ENCODE peak calls at places on chromosomes 7 and 10, in nine cellular contexts. T is GM23338, W is hepatocyte, L is PC-3, S is GM23248, Y is SK-N-SH, I is PC-9, E is MM.1S, U is HCT116. R is an unnamed sample. For H3K9me2 and H3K27me3, the result is how much of the 10 kb centered on the place peaks cover.

GRCh38 chr10:69807122-69807521 is 5.4 kb downstream of the COL13A1 start:
- DNase-seq in Y (no peak), T (no peak), U (peak), S (peak), W (no peak), I (peak), L (peak), E (no peak), R (no peak)

GRCh38 chr7:6640246-6640721 is 3.2 kb downstream of the ZNF316 start:
- DNase-seq in Y (no peak), I (no peak), L (no peak), S (peak), E (no peak), U (no peak), T (peak), W (no peak), R (peak)

GRCh38 chr10:110330675-110331074 is 26.0 kb upstream of the SMNDC1 start:
- DNase-seq in T (no peak), W (no peak), U (no peak), E (no peak), S (no peak), I (no peak), Y (no peak), L (no peak), R (no peak)

GRCh38 chr7:41996381-41997035 is 240.5 kb downstream of the GLI3 start:
- DNase-seq in I (no peak), L (peak), W (no peak), E (peak), U (no peak), Y (no peak), S (peak), T (no peak), R (no peak)

GRCh38 chr10:76905251-76905650 is 732.4 kb downstream of the KCNMA1 start:
- DNase-seq in T (no peak), E (no peak), Y (no peak), L (no peak), W (no peak), S (no peak), I (no peak), U (no peak), R (no peak)

GRCh38 chr7:55778631-55779030 is 83.9 kb downstream of the SEPTIN14 start:
- DNase-seq in I (no peak), U (peak), T (peak), L (no peak), W (no peak), S (no peak), Y (no peak), E (no peak), R (no peak)

GRCh38 chr10:73601486-73601921 is 10.4 kb upstream of the USP54 start:
- DNase-seq in I (peak), E (no peak), Y (no peak), S (no peak), T (peak), U (no peak), W (peak), L (peak), R (no peak)

GRCh38 chr7:45921699-45922519 is 837 bp upstream of the IGFBP3 start:
- DNase-seq in Y (peak), U (peak), T (peak), E (peak), S (peak), L (peak), I (no peak), W (peak), R (no peak)

GRCh38 chr7:23863209-23863798 is 153.3 kb downstream of the STK31 start:
- DNase-seq in Y (peak), W (peak), S (peak), I (peak), T (peak), L (peak), E (peak), U (peak), R (peak)

GRCh38 chr7:94949532-94949931 is 42.1 kb downstream of the PPP1R9A start:
- DNase-seq in I (peak), S (no peak), U (no peak), E (no peak), W (no peak), Y (no peak), L (peak), T (no peak), R (no peak)

GRCh38 chr10:60399343-60399742 is 9.7 kb upstream of the ANK3 start:
- DNase-seq in T (peak), I (no peak), Y (no peak), U (no peak), L (no peak), W (no peak), E (no peak), S (no peak), R (no peak)

GRCh38 chr7:135645296-135645904 is 16.9 kb upstream of the STMP1 start:
- DNase-seq in E (peak), I (no peak), Y (peak), L (peak), T (peak), U (peak), W (peak), S (peak), R (peak)

GRCh38 chr10:49055231-49055850 is 60.0 kb downstream of the VSTM4 start:
- DNase-seq in L (no peak), U (no peak), I (no peak), S (peak), W (peak), Y (peak), T (no peak), E (no peak), R (no peak)

GRCh38 chr10:49053053-49053997 is 62.0 kb downstream of the VSTM4 start:
- DNase-seq in E (peak), L (no peak), S (no peak), T (no peak), I (no peak), Y (no peak), W (no peak), U (no peak), R (peak)

GRCh38 chr10:49053998-49054692 is 61.2 kb downstream of the VSTM4 start:
- DNase-seq in U (no peak), T (no peak), S (no peak), L (no peak), I (no peak), Y (no peak), W (no peak), E (no peak), R (no peak)

GRCh38 chr10:49056356-49056755 is 59.0 kb downstream of the VSTM4 start:
- DNase-seq in T (no peak), E (no peak), Y (no peak), I (no peak), S (peak), W (no peak), L (peak), U (no peak), R (no peak)

DNA sequence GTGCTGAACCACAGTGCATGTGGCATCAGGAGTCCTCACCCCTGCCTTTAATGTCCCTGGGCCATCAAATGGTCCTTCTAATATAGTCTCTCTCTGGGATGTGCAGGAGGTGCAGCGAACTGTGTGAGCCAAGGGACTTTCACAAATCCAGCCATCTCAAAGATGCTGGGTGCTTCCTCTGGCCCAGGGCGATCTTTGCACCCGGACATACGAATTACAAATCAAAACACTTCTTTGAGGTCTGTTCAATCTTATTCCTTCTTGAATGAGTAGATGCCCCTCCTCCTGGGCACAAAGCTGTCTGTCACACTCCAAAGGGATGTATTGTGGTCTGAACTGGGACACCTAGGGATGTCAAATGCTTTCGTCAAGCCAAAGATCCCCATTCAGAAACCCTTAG is 60.6 kb downstream of the VSTM4 start:
- DNase-seq in L (no peak), I (no peak), E (no peak), Y (no peak), S (no peak), U (no peak), W (no peak), T (no peak), R (no peak)
- H3K9me2 ChIP-seq in L (under half), I (under half), E (under half), Y (under half), S (under half), U (under half), W (under half), T (under half), R (under half)

DNA sequence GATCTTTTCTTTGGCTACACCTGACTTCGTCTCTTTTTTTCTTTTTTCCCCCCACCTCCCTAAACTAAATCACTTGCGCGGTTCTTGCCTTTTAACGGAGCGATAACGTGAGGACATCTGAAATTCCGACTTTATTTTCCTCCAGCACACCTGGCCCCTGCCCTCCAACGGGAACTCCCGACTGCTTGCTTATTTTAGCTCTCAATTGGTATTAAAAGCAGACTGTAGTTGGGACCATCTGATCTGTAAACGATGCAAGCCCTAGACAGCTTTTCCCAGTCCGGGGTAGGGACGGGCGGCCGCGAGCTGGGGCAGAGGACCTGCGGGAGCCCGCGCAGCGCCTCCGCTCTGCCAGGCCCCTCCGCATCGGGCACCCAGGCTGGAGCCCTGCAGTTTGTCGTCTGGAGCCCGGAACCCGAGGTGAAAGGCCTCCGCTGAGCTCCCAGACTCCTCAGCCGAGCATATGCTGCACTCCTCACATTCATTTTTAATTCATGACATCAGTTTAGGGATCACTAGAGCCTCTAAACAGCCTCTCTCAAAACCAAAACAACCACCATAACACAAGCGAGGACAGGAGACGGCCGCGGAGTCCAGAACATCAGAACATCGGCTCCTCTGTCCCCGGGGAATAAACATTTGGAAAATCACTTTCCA is 10.0 kb upstream of the EMX2 start:
- DNase-seq in W (no peak), L (no peak), Y (no peak), S (peak), T (peak), U (no peak), E (no peak), I (no peak), R (no peak)
- H3K27me3 ChIP-seq in W (half or more), L (half or more), Y (half or more), S (under half), T (half or more), U (under half), E (under half), I (under half), R (under half)

GRCh38 chr10:64102264-64102633 is 581.0 kb downstream of the REEP3 start:
- DNase-seq in E (no peak), Y (no peak), L (no peak), T (no peak), W (no peak), U (no peak), I (no peak), S (no peak), R (no peak)
- H3K9me2 ChIP-seq in E (under half), Y (under half), L (under half), T (under half), W (under half), U (under half), I (under half), S (under half), R (under half)

GRCh38 chr10:118439824-118440223 is 97.7 kb upstream of the FAM204A start:
- DNase-seq in I (no peak), E (no peak), T (no peak), W (no peak), U (no peak), L (no peak), Y (no peak), S (no peak), R (no peak)

GRCh38 chr10:118447478-118447877 is 105.4 kb upstream of the FAM204A start:
- DNase-seq in Y (peak), S (peak), I (no peak), L (peak), E (no peak), U (no peak), T (no peak), W (no peak), R (no peak)

GRCh38 chr10:118442032-118442431 is 99.9 kb upstream of the FAM204A start:
- DNase-seq in E (no peak), U (no peak), T (no peak), W (no peak), S (no peak), I (no peak), Y (no peak), L (no peak), R (no peak)

GRCh38 chr10:118445535-118445934 is 103.4 kb upstream of the FAM204A start:
- DNase-seq in E (no peak), I (no peak), W (no peak), Y (no peak), U (no peak), T (no peak), S (no peak), L (no peak), R (no peak)

GRCh38 chr10:118444016-118444415 is 101.9 kb upstream of the FAM204A start:
- DNase-seq in T (no peak), I (no peak), Y (no peak), S (no peak), L (no peak), E (no peak), W (no peak), U (no peak), R (no peak)
- H3K27me3 ChIP-seq in T (under half), I (under half), Y (under half), S (under half), L (half or more), E (under half), W (under half), U (under half), R (under half)

GRCh38 chr7:92730808-92731207 is 105.6 kb downstream of the CDK6 start:
- DNase-seq in E (no peak), Y (no peak), T (no peak), S (peak), I (no peak), U (no peak), L (peak), W (no peak), R (no peak)

GRCh38 chr7:92731327-92732063 is 104.9 kb downstream of the CDK6 start:
- DNase-seq in Y (no peak), U (no peak), I (no peak), E (peak), W (no peak), T (no peak), L (peak), S (peak), R (no peak)

GRCh38 chr7:92735707-92736106 is 100.7 kb downstream of the CDK6 start:
- DNase-seq in L (peak), T (no peak), E (no peak), W (no peak), S (peak), U (no peak), I (no peak), Y (no peak), R (no peak)

GRCh38 chr7:92729751-92730150 is 106.6 kb downstream of the CDK6 start:
- DNase-seq in L (no peak), W (no peak), E (no peak), T (no peak), U (no peak), Y (no peak), S (no peak), I (no peak), R (no peak)

GRCh38 chr7:92732451-92733036 is 103.8 kb downstream of the CDK6 start:
- DNase-seq in U (no peak), T (no peak), Y (no peak), I (no peak), S (no peak), E (no peak), W (no peak), L (no peak), R (no peak)
- H3K9me2 ChIP-seq in U (under half), T (under half), Y (under half), I (under half), S (under half), E (under half), W (under half), L (under half), R (under half)

GRCh38 chr10:7159517-7159916 is 251.3 kb downstream of the SFMBT2 start:
- DNase-seq in L (no peak), U (no peak), W (no peak), T (no peak), I (no peak), S (no peak), Y (no peak), E (no peak), R (no peak)

GRCh38 chr10:7157091-7157490 is 253.7 kb downstream of the SFMBT2 start:
- DNase-seq in E (no peak), L (no peak), I (no peak), S (no peak), Y (no peak), T (no peak), W (no peak), U (no peak), R (no peak)

GRCh38 chr10:7162331-7162730 is 248.5 kb downstream of the SFMBT2 start:
- DNase-seq in U (no peak), T (no peak), E (no peak), S (no peak), W (no peak), Y (no peak), I (no peak), L (no peak), R (no peak)

GRCh38 chr10:7161484-7162283 is 249.2 kb downstream of the SFMBT2 start:
- DNase-seq in S (no peak), I (no peak), T (no peak), L (no peak), E (no peak), Y (no peak), W (no peak), U (no peak), R (no peak)

GRCh38 chr10:7159928-7160327 is 250.9 kb downstream of the SFMBT2 start:
- DNase-seq in I (no peak), U (no peak), S (no peak), W (no peak), Y (no peak), T (no peak), E (no peak), L (no peak), R (no peak)
- H3K27me3 ChIP-seq in I (under half), U (under half), S (under half), W (under half), Y (under half), T (under half), E (under half), L (under half), R (under half)

GRCh38 chr7:26200113-26200443 is 468 bp downstream of the HNRNPA2B1 start:
- DNase-seq in L (peak), U (no peak), S (peak), E (peak), Y (peak), T (peak), I (no peak), W (peak), R (peak)
- H3K9me2 ChIP-seq in L (under half), U (under half), S (under half), E (under half), Y (under half), T (under half), I (under half), W (under half), R (under half)

DNA sequence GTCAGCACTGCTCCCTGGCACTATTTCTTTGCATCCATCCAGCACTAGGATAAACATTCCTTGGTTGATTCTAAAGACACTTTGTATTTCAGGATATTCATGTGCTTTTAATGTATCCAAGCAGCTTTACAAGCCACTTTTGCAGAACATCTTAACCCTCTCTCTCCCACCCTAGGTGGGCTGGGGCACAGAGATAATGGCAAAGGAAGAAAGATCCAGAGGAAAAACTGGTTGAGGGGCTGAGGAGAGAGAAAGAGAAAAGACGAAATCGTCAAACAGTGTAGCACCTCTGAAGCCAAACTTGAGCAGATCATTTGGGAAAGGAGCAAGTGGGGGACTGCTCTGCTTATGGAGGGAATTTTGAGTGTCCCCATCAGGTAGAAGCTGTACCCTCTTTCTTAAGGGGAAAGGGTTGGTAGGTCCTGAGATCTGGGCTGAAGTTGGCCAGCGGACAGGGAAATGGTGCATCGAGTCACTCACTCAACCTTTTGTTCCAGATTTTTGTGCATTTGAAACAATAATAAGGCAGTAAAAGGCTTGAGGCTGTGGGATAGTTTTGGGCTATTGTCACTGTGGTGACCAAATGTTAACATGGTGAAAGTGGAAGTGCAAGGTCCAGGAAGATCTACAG is 4.2 kb upstream of the HOXA13 start:
- DNase-seq in E (no peak), W (no peak), I (no peak), S (no peak), Y (no peak), T (no peak), U (no peak), L (peak), R (no peak)
- H3K27me3 ChIP-seq in E (half or more), W (half or more), I (under half), S (under half), Y (half or more), T (half or more), U (under half), L (under half), R (under half)

DNA sequence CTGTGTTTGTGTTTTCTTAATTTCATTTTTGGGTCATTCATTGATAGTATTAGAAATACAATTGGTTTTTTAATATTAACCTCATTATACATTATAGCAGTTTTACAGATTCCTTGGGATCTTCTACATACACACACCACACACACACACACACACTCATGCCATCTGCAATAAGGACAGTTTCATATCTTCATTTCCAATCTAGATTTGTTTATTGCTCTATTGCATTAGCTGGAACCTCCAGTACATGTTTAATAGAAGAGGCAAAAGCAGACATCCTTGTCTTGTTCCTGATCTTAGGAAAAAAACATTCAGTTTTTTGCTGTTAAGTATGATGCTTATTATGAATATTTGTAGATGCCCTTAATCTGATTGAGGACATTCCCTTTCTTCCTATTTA is 17.8 kb upstream of the CALU start:
- DNase-seq in W (no peak), E (no peak), U (no peak), S (no peak), L (no peak), T (no peak), I (no peak), Y (no peak), R (no peak)
- H3K9me2 ChIP-seq in W (under half), E (under half), U (under half), S (under half), L (under half), T (under half), I (under half), Y (under half), R (under half)

GRCh38 chr7:105130580-105130979 is 116.6 kb downstream of the KMT2E start:
- DNase-seq in U (no peak), I (no peak), W (no peak), E (peak), T (no peak), L (no peak), S (no peak), Y (no peak), R (no peak)
- H3K27me3 ChIP-seq in U (under half), I (under half), W (under half), E (under half), T (under half), L (under half), S (under half), Y (under half), R (under half)